ENCODE peak calls at places on chromosome 22, in nine cellular contexts. K, F, W, X, Q, J, L, E and P are unnamed samples.

GRCh38 chr22:49827853-49828598 is at the start of gene BRD1:
- DNase-seq in L (peak; percentile 73), K (peak; percentile 8), Q (peak; percentile 84), J (peak; percentile 75), E (peak; percentile 76), F (peak; percentile 50), X (peak; percentile 61), W (peak; percentile 46), P (no peak)

GRCh38 chr22:31143537-31143936 is 3.2 kb upstream of the PLA2G3 start:
- DNase-seq in J (no peak), F (no peak), L (no peak), E (no peak), X (no peak), Q (no peak), W (no peak), K (no peak), P (no peak)

GRCh38 chr22:21444701-21445436 is 22.3 kb upstream of the TMEM191C start:
- DNase-seq in L (peak; percentile 7), J (no peak), E (no peak), Q (no peak), K (no peak), X (no peak), F (no peak), W (no peak), P (no peak)

GRCh38 chr22:49828599-49828965 is 909 bp upstream of the BRD1 start:
- DNase-seq in E (no peak), F (no peak), W (no peak), J (no peak), Q (no peak), L (no peak), X (no peak), K (no peak), P (no peak)

GRCh38 chr22:46830001-46830715 is 67.7 kb downstream of the TBC1D22A start:
- DNase-seq in F (peak; percentile 49), K (peak; percentile 76), W (no peak), X (peak; percentile 52), L (peak; percentile 65), E (peak; percentile 32), Q (no peak), J (no peak), P (no peak)

GRCh38 chr22:32661296-32661695 is 140.2 kb upstream of the TIMP3 start:
- DNase-seq in F (peak; percentile 91), E (peak; percentile 12), L (peak; percentile 73), W (no peak), K (peak; percentile 89), J (no peak), X (peak; percentile 94), Q (no peak), P (no peak)

GRCh38 chr22:40728731-40729189 is 49.5 kb downstream of the MCHR1 start:
- DNase-seq in L (no peak), W (peak; percentile 60), J (no peak), Q (peak; percentile 79), K (no peak), E (peak; percentile 44), X (no peak), F (no peak), P (no peak)

GRCh38 chr22:27911329-27911728 is 7.7 kb downstream of the PITPNB start:
- DNase-seq in E (no peak), J (no peak), K (no peak), W (no peak), X (no peak), L (no peak), Q (peak; percentile 28), F (no peak), P (no peak)

GRCh38 chr22:39309881-39310714 is 9.3 kb downstream of the RPL3 start:
- DNase-seq in K (peak; percentile 53), E (no peak), J (no peak), W (no peak), Q (no peak), L (no peak), X (peak; percentile 58), F (peak; percentile 71), P (no peak)

GRCh38 chr22:48104786-48105185 is 1342.3 kb downstream of the TBC1D22A start:
- DNase-seq in K (no peak), X (no peak), W (no peak), J (no peak), L (no peak), Q (no peak), E (no peak), F (no peak), P (no peak)

GRCh38 chr22:49920859-49921258 is 2.4 kb downstream of the CRELD2 start:
- DNase-seq in J (no peak), L (no peak), K (no peak), W (no peak), X (no peak), E (no peak), F (no peak), Q (no peak), P (no peak)

GRCh38 chr22:17057959-17058814 is 26.6 kb upstream of the IL17RA start:
- DNase-seq in W (peak; percentile 29), L (peak; percentile 40), E (peak; percentile 68), J (no peak), Q (peak; percentile 80), X (peak; percentile 73), F (peak; percentile 77), K (peak; percentile 71), P (peak; percentile 15)

GRCh38 chr22:49090853-49091135 is 736.9 kb downstream of the BRD1 start:
- DNase-seq in F (no peak), L (no peak), X (no peak), J (no peak), K (no peak), Q (no peak), W (no peak), E (no peak), P (no peak)

GRCh38 chr22:39496131-39496838 is 5.8 kb upstream of the MIEF1 start:
- DNase-seq in E (peak; percentile 77), K (peak; percentile 67), W (peak; percentile 28), L (peak; percentile 76), J (peak; percentile 76), F (peak; percentile 58), Q (peak; percentile 89), X (peak; percentile 57), P (no peak)

GRCh38 chr22:41288245-41288946 is 2.4 kb upstream of the RANGAP1 start:
- DNase-seq in W (no peak), L (no peak), E (peak; percentile 66), K (peak; percentile 53), J (no peak), X (peak; percentile 88), F (peak; percentile 67), Q (peak; percentile 18), P (no peak)

DNA sequence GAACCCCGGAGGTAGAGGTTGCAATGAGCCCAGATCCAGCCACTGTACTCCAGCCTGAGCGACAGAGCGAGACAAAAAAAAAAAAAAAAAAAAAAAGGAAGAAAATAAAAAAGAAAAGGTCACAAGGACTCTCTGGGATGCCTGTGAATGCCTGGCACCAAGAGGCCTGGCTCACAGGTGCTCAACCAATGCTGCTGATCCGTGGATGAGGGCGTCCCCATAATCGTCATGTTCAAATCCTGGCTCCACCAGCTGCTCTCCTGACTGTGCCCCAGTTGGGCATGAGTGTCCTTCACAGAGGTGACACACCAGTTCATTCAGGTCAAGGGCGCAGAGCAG is 645 bp upstream of the GAS2L1 start:
- DNase-seq in Q (no peak), F (no peak), W (no peak), X (no peak), L (no peak), J (no peak), K (no peak), E (no peak), P (no peak)
- H3K4me3 ChIP-seq in Q (no peak overlapping the region), F (no peak overlapping the region), W (peak overlapping the region; percentile 76), X (no peak overlapping the region), L (peak overlapping the region; percentile 92), J (peak overlapping the region; percentile 87), K (peak overlapping the region; percentile 71), E (peak overlapping the region; percentile 75), P (no peak overlapping the region)

DNA sequence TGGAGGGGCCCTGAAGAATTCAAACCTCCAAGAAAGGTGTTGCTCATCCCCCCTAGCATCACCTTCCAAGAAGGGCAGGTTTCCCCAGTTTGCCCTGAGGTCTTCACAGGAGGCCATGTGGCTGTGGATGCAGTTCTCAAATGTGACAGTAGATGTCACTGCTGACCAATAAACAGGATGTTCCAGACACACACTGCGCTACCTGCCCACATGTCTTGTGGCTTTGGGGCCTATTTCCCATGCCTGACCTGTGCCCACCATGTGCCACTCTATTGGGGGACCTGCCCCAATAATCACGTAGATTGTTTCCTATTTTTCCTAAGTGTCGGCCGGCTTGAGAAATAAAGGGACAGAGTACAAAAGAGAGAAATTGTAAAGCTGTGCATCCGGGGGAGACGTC is 4.5 kb downstream of the GSTT2 start:
- DNase-seq in E (peak; percentile 79), K (no peak), J (no peak), W (no peak), Q (peak; percentile 70), X (peak; percentile 38), L (no peak), F (peak; percentile 53), P (no peak)
- TF ChIP-seq CTCF in E (no peak), K (peak; percentile 78), J (peak; percentile 49), W (no peak), Q (peak; percentile 70), X (peak; percentile 77), L (peak; percentile 80), F (peak; percentile 77), P (peak; percentile 66)

DNA sequence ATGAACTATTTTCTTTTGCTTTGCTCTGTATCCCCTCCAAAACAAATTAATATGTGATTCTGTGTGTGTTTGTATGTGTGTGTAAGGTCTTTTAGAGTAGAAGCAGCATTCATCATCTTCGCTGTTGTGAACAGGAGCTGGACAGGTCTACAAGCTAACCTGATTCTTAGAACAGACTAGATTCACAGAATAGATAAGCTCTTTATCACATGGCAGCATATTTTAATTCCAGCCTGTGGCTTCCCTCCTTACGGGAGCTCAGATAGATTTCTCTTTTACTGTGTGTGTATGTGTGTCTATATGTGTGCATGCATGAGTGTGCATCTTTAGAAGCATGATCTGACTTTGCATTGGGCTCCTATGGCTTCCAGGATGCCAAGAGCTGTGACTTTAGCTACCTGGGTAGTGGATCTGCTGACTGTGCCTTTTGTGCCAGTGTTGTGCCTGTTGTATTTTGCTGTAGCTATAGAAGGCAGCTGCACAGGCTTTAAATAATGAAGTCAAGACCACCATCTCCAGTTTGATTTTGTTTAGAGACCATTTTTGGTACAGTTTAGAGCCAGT is 44.2 kb downstream of the ZNRF3 start:
- DNase-seq in E (no peak), X (no peak), F (no peak), J (no peak), K (no peak), W (no peak), Q (no peak), L (no peak), P (no peak)
- H3K4me3 ChIP-seq in E (no peak overlapping the region), X (no peak overlapping the region), F (no peak overlapping the region), J (no peak overlapping the region), K (no peak overlapping the region), W (no peak overlapping the region), Q (no peak overlapping the region), L (no peak overlapping the region), P (no peak overlapping the region)

DNA sequence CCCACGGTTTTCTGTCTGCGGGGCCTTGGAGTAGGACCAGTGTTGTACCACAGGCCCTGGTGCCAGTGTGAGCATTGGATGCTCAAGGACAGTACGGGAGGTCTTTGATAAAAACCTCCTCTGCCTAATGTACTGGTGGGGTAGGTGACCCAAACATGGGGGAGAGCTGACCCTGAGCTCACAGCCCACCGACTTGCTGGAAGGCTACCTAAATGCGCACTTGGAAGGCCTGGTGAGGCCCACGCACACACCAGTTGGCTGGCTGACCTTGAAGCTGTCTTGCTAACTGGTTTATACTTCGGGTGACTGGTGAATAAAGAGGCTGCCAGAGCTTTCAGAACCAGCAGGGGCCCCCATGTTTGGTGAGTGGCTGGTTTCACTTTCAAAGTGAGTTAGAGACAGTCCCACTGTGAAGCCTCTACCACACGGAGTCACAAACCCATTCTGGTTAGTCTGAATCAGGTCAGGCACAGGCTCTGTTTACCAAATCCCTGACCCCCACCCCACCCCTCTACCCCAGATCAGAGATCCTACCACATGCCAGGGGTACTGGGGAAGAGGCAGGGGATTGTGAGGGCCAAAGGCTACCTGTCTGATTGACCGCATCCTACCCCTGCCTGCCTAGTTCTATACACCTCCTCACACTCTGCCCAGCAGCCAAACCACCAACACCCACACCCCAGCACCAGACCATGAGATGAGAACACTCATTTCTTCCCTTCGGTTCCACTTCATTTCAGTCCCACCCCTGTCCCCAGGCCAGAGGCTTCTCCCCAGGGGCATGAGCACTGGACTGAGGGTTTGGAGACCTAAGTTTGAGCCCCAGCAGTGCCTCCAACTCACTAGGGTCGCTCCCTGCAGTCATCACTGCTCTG is 12.7 kb upstream of the IL2RB start:
- DNase-seq in L (no peak), X (no peak), E (no peak), F (no peak), W (peak; percentile 47), K (no peak), Q (no peak), J (no peak), P (peak; percentile 89)
- TF ChIP-seq CTCF in L (no peak), X (no peak), E (no peak), F (no peak), W (no peak), K (no peak), Q (no peak), J (no peak), P (peak; percentile 52)